ENCODE peak calls at places on chromosome 22, in five cellular contexts. U is HepG2, K is K562, J is H1, E is GM12878. B is an unnamed sample. For H3K4me1, the result is how much of the 10 kb centered on the place peaks cover.

GRCh38 chr22:33896154-33896800 is 24.0 kb downstream of the LARGE1 start:
- DNase-seq in E (no peak), J (no peak), U (no peak), K (no peak), B (no peak)

GRCh38 chr22:31683181-31684105 is 21.4 kb upstream of the PISD start:
- DNase-seq in J (no peak), E (no peak), K (no peak), U (no peak), B (no peak)

GRCh38 chr22:48068323-48068722 is 1305.9 kb downstream of the TBC1D22A start:
- DNase-seq in U (no peak), J (no peak), E (no peak), K (no peak), B (no peak)

GRCh38 chr22:27372364-27372763 is 429.2 kb downstream of the MN1 start:
- DNase-seq in E (no peak), U (no peak), K (no peak), J (no peak), B (no peak)

GRCh38 chr22:37007666-37008065 is 11.6 kb downstream of the TST start:
- DNase-seq in K (no peak), E (no peak), U (no peak), J (no peak), B (peak)

GRCh38 chr22:26671317-26672059 is 14.1 kb downstream of the MIAT start:
- DNase-seq in K (no peak), E (peak), J (no peak), U (no peak), B (peak)

GRCh38 chr22:47090591-47091240 is 328.3 kb downstream of the TBC1D22A start:
- DNase-seq in U (no peak), J (no peak), E (no peak), K (peak), B (peak)

GRCh38 chr22:45162531-45162930 is 1.2 kb upstream of the NUP50 start:
- DNase-seq in E (no peak), U (no peak), K (no peak), J (no peak), B (peak)

GRCh38 chr22:38069372-38070249 is 12.4 kb downstream of the PICK1 start:
- DNase-seq in K (peak), E (no peak), U (no peak), J (no peak), B (peak)

GRCh38 chr22:24466831-24467249 is 28.3 kb upstream of the UPB1 start:
- DNase-seq in U (no peak), E (no peak), K (peak), J (no peak), B (no peak)

GRCh38 chr22:11066458-11067285 is 4461.3 kb upstream of the OR11H1 start:
- DNase-seq in U (no peak), E (no peak), J (no peak), K (peak), B (no peak)

GRCh38 chr22:27668828-27669797 is 132.4 kb downstream of the MN1 start:
- DNase-seq in E (no peak), U (peak), J (no peak), K (peak), B (peak)

GRCh38 chr22:47398921-47399790 is 636.7 kb downstream of the TBC1D22A start:
- DNase-seq in J (no peak), U (no peak), E (no peak), K (no peak), B (no peak)

GRCh38 chr22:36554101-36554500 is 25.1 kb upstream of the EIF3D start:
- DNase-seq in U (no peak), J (no peak), K (no peak), E (no peak), B (peak)

GRCh38 chr22:30781271-30781875 is 86.7 kb downstream of the OSBP2 start:
- DNase-seq in E (no peak), U (no peak), J (no peak), K (no peak), B (no peak)

GRCh38 chr22:21974058-21974649 is 8.4 kb downstream of the TOP3B start:
- DNase-seq in K (no peak), J (no peak), E (no peak), U (no peak), B (no peak)

GRCh38 chr22:47928626-47929025 is 1166.2 kb downstream of the TBC1D22A start:
- DNase-seq in U (no peak), K (no peak), J (no peak), E (no peak), B (no peak)

GRCh38 chr22:37716708-37717107 is 19.9 kb downstream of the TRIOBP start:
- DNase-seq in K (no peak), J (no peak), E (no peak), U (no peak), B (no peak)

GRCh38 chr22:44365832-44366231 is 53.1 kb upstream of the SHISAL1 start:
- DNase-seq in U (no peak), J (no peak), K (no peak), E (no peak), B (no peak)

GRCh38 chr22:47632646-47633045 is 870.2 kb downstream of the TBC1D22A start:
- DNase-seq in K (no peak), U (no peak), E (no peak), J (no peak), B (no peak)

GRCh38 chr22:24284747-24285203 is 14.1 kb downstream of the SPECC1L start:
- DNase-seq in U (no peak), K (peak), E (no peak), J (no peak), B (no peak)

GRCh38 chr22:46714550-46714949 is 23.5 kb downstream of the CERK start:
- DNase-seq in K (no peak), E (no peak), J (no peak), U (no peak), B (no peak)

GRCh38 chr22:24441406-24442351 is 14.3 kb downstream of the ADORA2A start:
- DNase-seq in E (no peak), K (no peak), J (no peak), U (no peak), B (no peak)

GRCh38 chr22:17398159-17398558 is 28.9 kb downstream of the CECR2 start:
- DNase-seq in J (no peak), K (no peak), U (no peak), E (no peak), B (no peak)

GRCh38 chr22:45240137-45240809 is 421 bp downstream of the KIAA0930 start:
- DNase-seq in U (no peak), K (peak), J (no peak), E (no peak), B (peak)

GRCh38 chr22:44361391-44362126 is 48.8 kb upstream of the SHISAL1 start:
- DNase-seq in U (no peak), K (no peak), E (no peak), J (no peak), B (no peak)

GRCh38 chr22:35301370-35301874 is 1.7 kb downstream of the TOM1 start:
- DNase-seq in J (no peak), E (no peak), K (peak), U (peak), B (peak)

GRCh38 chr22:26139320-26139719 is 29.9 kb upstream of the SEZ6L start:
- DNase-seq in U (no peak), E (no peak), J (no peak), K (no peak), B (no peak)

GRCh38 chr22:48528221-48528915 is 1299.3 kb downstream of the BRD1 start:
- DNase-seq in U (no peak), J (no peak), E (no peak), K (no peak), B (no peak)

GRCh38 chr22:37681001-37681424 is 5.1 kb upstream of the NOL12 start:
- DNase-seq in E (no peak), J (no peak), K (no peak), U (no peak), B (no peak)

GRCh38 chr22:22840778-22841177 is 46.8 kb upstream of the IGLL5 start:
- DNase-seq in E (no peak), U (no peak), J (no peak), K (no peak), B (no peak)

GRCh38 chr22:17738386-17739128 is 35.7 kb downstream of the BID start:
- DNase-seq in K (no peak), U (no peak), J (no peak), E (no peak), B (no peak)

GRCh38 chr22:22362939-22363338 is 118.4 kb downstream of the VPREB1 start:
- DNase-seq in E (no peak), K (no peak), J (no peak), U (no peak), B (no peak)

GRCh38 chr22:21073023-21073422 is 27.3 kb downstream of the LRRC74B start:
- DNase-seq in U (no peak), K (no peak), E (no peak), J (no peak), B (no peak)

GRCh38 chr22:38139901-38140300 is 29.4 kb upstream of the BAIAP2L2 start:
- DNase-seq in J (no peak), U (no peak), K (no peak), E (no peak), B (no peak)

GRCh38 chr22:30763815-30764686 is 69.4 kb downstream of the OSBP2 start:
- DNase-seq in U (peak), E (no peak), K (peak), J (peak), B (peak)

GRCh38 chr22:17726561-17727243 is 47.6 kb downstream of the BID start:
- DNase-seq in E (no peak), U (no peak), J (no peak), K (no peak), B (no peak)

GRCh38 chr22:27213291-27213690 is 555.9 kb downstream of the MIAT start:
- DNase-seq in K (no peak), J (no peak), U (no peak), E (no peak), B (no peak)

GRCh38 chr22:38467904-38468760 is at the start of gene KDELR3:
- DNase-seq in U (no peak), K (peak), E (no peak), J (no peak), B (peak)

DNA sequence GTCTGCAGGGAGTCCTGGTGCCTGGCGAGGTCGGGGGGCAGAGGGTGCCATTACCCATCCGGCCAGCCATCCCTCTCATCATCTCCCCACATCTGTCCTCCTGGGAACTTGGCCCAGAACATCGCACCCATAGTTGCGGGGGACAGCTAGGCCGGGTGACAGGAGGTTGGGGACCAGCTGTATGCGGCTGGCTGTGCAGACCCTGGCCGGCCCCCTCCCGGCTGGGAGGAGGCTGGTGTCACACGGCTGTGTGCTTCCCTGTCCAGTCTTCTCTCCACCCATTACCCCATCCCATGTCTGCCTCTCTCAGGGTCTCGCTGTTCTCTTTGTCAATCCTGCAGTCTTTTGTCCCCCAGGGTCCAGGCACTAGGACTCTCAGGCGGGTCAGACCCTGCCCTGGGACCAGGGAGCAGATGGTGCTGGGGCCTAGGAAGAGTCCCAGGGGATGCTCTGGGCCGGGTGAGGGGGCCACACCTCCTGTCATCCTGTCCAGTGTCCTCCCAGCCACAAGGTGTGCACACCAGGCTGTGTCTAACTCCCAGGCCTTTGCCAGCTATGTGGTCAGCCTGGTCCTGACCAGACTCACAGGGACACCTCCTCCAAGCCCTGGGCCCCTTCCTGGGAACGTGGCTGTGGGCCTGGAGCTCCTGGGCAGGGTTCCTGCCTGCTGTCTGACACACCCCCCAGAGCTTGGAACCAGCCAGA is 6.4 kb upstream of the TBX1 start:
- DNase-seq in J (no peak), U (no peak), K (peak), E (no peak), B (no peak)
- TF ChIP-seq CREB1 in J (no peak), U (no peak), K (no peak), E (no peak), B (no peak)

GRCh38 chr22:39933741-39934140 is 26.5 kb upstream of the TMA7B start:
- DNase-seq in K (no peak), J (no peak), U (no peak), E (no peak), B (no peak)

GRCh38 chr22:39932166-39932565 is 28.0 kb upstream of the TMA7B start:
- DNase-seq in U (no peak), K (no peak), E (no peak), J (no peak), B (no peak)

GRCh38 chr22:39935116-39935515 is 25.1 kb upstream of the TMA7B start:
- DNase-seq in E (no peak), U (no peak), J (no peak), K (no peak), B (no peak)

GRCh38 chr22:39931271-39931670 is 28.9 kb upstream of the TMA7B start:
- DNase-seq in J (no peak), U (no peak), E (no peak), K (no peak), B (no peak)

DNA sequence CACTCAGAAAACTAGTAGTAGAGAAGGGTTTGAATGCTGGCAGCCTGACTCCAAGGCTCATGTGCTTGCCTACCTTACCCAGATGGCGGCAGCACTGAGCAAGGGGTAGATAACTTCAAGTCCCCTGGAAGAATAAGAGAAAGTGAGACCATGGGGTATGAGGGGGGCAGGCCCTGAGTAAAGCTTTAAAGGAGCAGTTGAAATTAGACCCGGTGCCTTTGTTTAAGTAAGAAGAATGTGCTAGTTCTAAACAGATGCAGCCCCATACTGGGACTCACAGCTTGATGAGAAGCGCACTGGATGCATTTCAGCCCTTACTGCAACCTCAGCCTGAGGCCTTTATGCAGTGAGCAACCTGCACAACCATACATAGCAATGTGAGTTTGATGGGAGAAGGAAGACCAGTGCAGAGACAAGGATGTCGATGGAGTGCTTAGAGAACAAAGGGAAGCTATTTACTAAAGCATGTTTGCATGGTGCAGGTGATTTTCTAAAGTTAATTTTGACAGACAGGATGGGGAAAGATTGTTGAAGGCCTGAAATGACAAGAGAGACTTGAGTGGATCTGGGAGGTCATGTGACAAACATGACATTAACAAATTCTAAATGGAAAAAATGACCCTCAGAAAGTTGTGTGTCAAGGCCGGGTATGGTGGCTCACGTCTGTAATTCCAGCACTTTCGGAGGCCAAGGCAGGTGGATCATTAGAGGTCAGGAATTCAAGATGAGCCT is 27.1 kb upstream of the TMA7B start:
- DNase-seq in J (peak), U (peak), K (peak), E (no peak), B (peak)
- TF ChIP-seq CTCF in J (peak), U (peak), K (peak), E (peak), B (peak)

GRCh38 chr22:42907404-42908081 is 50.5 kb upstream of the ARFGAP3 start:
- DNase-seq in U (no peak), E (no peak), K (no peak), J (no peak), B (no peak)

GRCh38 chr22:42906605-42907338 is 49.7 kb upstream of the ARFGAP3 start:
- DNase-seq in J (no peak), E (no peak), K (no peak), U (no peak), B (no peak)

GRCh38 chr22:42909363-42910058 is 52.4 kb upstream of the ARFGAP3 start:
- DNase-seq in U (no peak), K (no peak), E (no peak), J (no peak), B (no peak)

GRCh38 chr22:42910221-42910942 is 53.3 kb upstream of the ARFGAP3 start:
- DNase-seq in K (no peak), J (no peak), U (no peak), E (no peak), B (no peak)

GRCh38 chr22:42908082-42908746 is 51.1 kb upstream of the ARFGAP3 start:
- DNase-seq in K (no peak), E (no peak), J (no peak), U (no peak), B (no peak)
- H3K4me1 ChIP-seq in K (under half), E (under half), J (under half), U (under half), B (under half)

GRCh38 chr22:29443861-29444431 is 5.6 kb downstream of the RFPL1 start:
- DNase-seq in E (no peak), J (no peak), K (no peak), U (no peak), B (peak)

GRCh38 chr22:29445508-29445907 is 7.1 kb downstream of the RFPL1 start:
- DNase-seq in K (no peak), J (no peak), U (no peak), E (no peak), B (no peak)

GRCh38 chr22:29443452-29443851 is 5.1 kb downstream of the RFPL1 start:
- DNase-seq in U (no peak), K (no peak), J (no peak), E (no peak), B (peak)

GRCh38 chr22:29442976-29443375 is 4.6 kb downstream of the RFPL1 start:
- DNase-seq in U (no peak), E (no peak), J (no peak), K (no peak), B (no peak)
- TF ChIP-seq CREB1 in U (no peak), E (no peak), J (no peak), K (no peak), B (no peak)

GRCh38 chr22:49632199-49633009 is 195.3 kb downstream of the BRD1 start:
- DNase-seq in J (peak), E (no peak), U (peak), K (no peak), B (no peak)
- TF ChIP-seq CTCF in J (peak), E (no peak), U (peak), K (no peak), B (no peak)

GRCh38 chr22:41928416-41929157 is 2.0 kb upstream of the TNFRSF13C start:
- DNase-seq in J (no peak), K (no peak), U (no peak), E (no peak), B (peak)

GRCh38 chr22:41922940-41923594 is 3.5 kb downstream of the TNFRSF13C start:
- DNase-seq in J (no peak), K (no peak), E (no peak), U (no peak), B (no peak)

GRCh38 chr22:41927813-41928212 is 1.2 kb upstream of the TNFRSF13C start:
- DNase-seq in J (no peak), U (no peak), E (no peak), K (no peak), B (no peak)

GRCh38 chr22:41923595-41924276 is 2.9 kb downstream of the TNFRSF13C start:
- DNase-seq in E (no peak), K (no peak), U (no peak), J (no peak), B (no peak)

GRCh38 chr22:41925783-41926460 is 684 bp downstream of the TNFRSF13C start:
- DNase-seq in J (no peak), E (no peak), K (peak), U (peak), B (peak)
- H3K4me1 ChIP-seq in J (under half), E (half or more), K (half or more), U (under half), B (under half)

DNA sequence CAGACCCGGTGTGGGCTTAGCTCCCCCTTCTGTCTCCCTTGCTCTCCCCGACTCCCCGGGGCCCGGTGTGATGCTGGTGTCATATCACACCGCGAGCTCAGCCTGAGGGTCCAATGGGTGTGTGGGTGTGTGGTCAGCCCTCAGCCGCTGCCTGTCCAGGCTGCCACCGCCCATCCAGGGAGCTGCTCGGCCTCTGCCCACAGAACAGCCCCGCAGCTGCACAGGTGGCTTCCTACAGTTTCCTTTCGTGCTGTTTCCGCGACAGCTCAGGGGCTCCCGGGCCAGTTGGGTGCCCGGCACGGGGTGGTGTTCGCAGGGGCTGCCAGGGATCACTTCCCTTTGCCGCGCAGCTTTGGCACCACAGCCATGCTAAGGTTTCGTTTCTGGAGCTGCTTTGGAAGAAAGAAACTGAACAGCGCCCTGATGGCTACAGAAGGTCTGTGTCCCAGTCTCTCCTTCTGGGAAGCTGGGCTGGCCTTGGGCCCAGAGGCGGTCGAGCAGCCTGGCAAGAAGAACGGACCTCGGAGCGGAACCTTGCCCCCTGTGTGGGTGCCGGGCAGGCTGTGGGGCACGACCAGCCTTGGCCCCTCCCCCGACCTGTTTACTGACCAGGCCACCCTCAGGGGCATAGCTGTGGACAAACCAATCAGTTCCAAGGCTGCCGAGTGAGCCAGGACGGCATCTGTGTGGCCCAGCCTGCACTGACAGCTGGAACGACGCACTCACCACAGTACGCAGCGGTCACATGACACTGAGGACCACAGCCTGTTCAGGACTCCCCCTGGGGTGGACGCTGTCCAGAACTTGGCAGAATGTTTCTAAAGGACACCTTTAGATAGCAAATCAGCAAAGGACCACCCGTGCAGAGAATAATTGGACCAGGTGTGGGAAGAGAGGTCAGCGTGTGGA is 7.0 kb downstream of the PIM3 start:
- DNase-seq in E (no peak), U (peak), J (no peak), K (no peak), B (no peak)
- TF ChIP-seq CREB1 in E (no peak), U (no peak), J (no peak), K (no peak), B (no peak)

B was measured in GM23338.